ENCODE peak calls at places on chromosomes 5 and 9, in nine cellular contexts. E is IMR-90, M is fibroblast of pulmonary artery, O is adrenal gland, Z is lower lobe of right lung, V is tibial nerve, A is GM23338, Y is PC-3, N is cardiac fibroblast. W is an unnamed sample.
A peak's percentile ranks its signal among the peaks of the same experiment; 100 is the strongest.

GRCh38 chr5:157548513-157549282 is 26.9 kb downstream of the ADAM19 start:
- DNase-seq in M (peak; percentile 86), O (no peak), Y (peak; percentile 81), N (peak; percentile 93), V (no peak), A (no peak), E (peak; percentile 90), Z (no peak), W (peak; percentile 78)

GRCh38 chr5:119340597-119341218 is 15.1 kb upstream of the TNFAIP8 start:
- DNase-seq in M (no peak), Y (no peak), Z (no peak), E (no peak), O (no peak), N (no peak), A (no peak), V (no peak), W (no peak)

GRCh38 chr5:93677344-93678021 is 63.9 kb downstream of the POU5F2 start:
- DNase-seq in V (peak; percentile 31), A (peak; percentile 77), E (peak; percentile 95), O (peak; percentile 16), Z (peak; percentile 53), M (peak; percentile 90), N (peak; percentile 81), Y (peak; percentile 82), W (peak; percentile 85)

GRCh38 chr5:125045647-125046046 is 299.2 kb upstream of the ZNF608 start:
- DNase-seq in O (no peak), A (no peak), M (no peak), E (peak; percentile 54), Y (peak; percentile 81), V (no peak), Z (no peak), N (peak; percentile 43), W (no peak)

GRCh38 chr5:139635606-139636206 is 12.4 kb upstream of the CXXC5 start:
- DNase-seq in E (peak; percentile 95), O (peak; percentile 85), M (peak; percentile 95), V (peak; percentile 76), A (peak; percentile 87), Z (peak; percentile 89), Y (peak; percentile 72), N (peak; percentile 96), W (peak; percentile 86)

GRCh38 chr5:171409164-171410136 is 10.0 kb upstream of the FGF18 start:
- DNase-seq in O (no peak), Y (no peak), E (no peak), M (no peak), Z (no peak), A (no peak), V (no peak), N (no peak), W (no peak)

GRCh38 chr5:36728697-36729543 is 122.5 kb downstream of the SLC1A3 start:
- DNase-seq in E (peak; percentile 73), M (peak; percentile 85), Y (peak; percentile 86), O (no peak), Z (no peak), A (peak; percentile 86), V (peak; percentile 15), N (peak; percentile 84), W (no peak)

GRCh38 chr9:114588150-114588663 is 638 bp downstream of the ATP6V1G1 start:
- DNase-seq in A (no peak), V (peak; percentile 27), N (peak; percentile 60), M (peak; percentile 62), Y (no peak), E (peak; percentile 48), O (peak; percentile 48), Z (no peak), W (no peak)

GRCh38 chr5:113487411-113487778 is 858 bp downstream of the MCC start:
- DNase-seq in O (no peak), Z (no peak), V (no peak), M (peak; percentile 30), Y (peak; percentile 38), N (peak; percentile 28), A (peak; percentile 43), E (peak; percentile 5), W (no peak)

DNA sequence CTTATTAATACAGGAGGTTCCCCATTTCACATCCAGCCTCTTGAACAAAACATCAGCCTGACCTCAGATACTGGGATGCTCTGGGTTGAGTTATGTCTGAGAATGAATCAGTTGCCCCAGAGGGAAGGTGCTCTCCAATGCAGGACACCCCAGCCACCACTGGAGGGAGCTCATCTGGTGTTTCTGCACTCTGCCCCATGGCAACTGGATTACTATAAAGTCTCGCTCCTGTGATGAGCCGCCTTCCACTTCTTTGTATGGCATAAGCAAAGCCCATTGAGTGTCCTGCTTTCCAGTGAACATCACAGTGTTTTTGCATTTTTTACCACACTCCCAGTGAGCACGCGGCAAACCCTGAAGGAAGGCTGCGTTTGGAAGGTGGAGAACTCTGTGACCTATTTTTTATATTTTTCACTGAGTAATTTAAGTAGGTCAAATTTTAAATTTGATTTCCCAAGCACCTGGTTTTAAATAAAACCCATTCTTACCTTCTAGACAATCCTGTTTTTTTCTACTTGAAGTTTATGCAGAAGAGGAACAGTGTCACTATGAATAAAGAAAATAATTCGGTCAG is 176.9 kb upstream of the WWC1 start:
- DNase-seq in E (peak; percentile 14), N (peak; percentile 14), V (peak; percentile 24), Z (peak; percentile 54), O (peak; percentile 19), M (peak; percentile 51), A (peak; percentile 87), Y (peak; percentile 68), W (no peak)
- H3K4me3 ChIP-seq in E (no peak overlapping the region), N (no peak overlapping the region), V (no peak overlapping the region), Z (no peak overlapping the region), O (no peak overlapping the region), M (no peak overlapping the region), A (no peak overlapping the region), Y (no peak overlapping the region), W (no peak overlapping the region)

GRCh38 chr5:180623844-180624243 is 25.6 kb downstream of the FLT4 start:
- DNase-seq in M (no peak), N (no peak), O (no peak), V (no peak), A (no peak), E (no peak), Z (no peak), Y (no peak), W (no peak)
- H3K4me3 ChIP-seq in M (no peak overlapping the region), N (no peak overlapping the region), O (no peak overlapping the region), V (no peak overlapping the region), A (no peak overlapping the region), E (no peak overlapping the region), Z (no peak overlapping the region), Y (no peak overlapping the region), W (no peak overlapping the region)

GRCh38 chr9:135086597-135087488 is 625 bp upstream of the OLFM1 start:
- DNase-seq in A (no peak), Z (no peak), Y (no peak), M (no peak), N (no peak), E (no peak), V (no peak), O (no peak), W (no peak)
- H3K4me3 ChIP-seq in A (peak overlapping the region; percentile 61), Z (peak overlapping the region; percentile 34), Y (no peak overlapping the region), M (peak overlapping the region; percentile 21), N (no peak overlapping the region), E (no peak overlapping the region), V (peak overlapping the region; percentile 22), O (no peak overlapping the region), W (peak overlapping the region; percentile 21)

GRCh38 chr5:132362086-132362485 is 7.4 kb upstream of the SLC22A5 start:
- DNase-seq in M (no peak), N (no peak), V (no peak), A (no peak), E (no peak), O (no peak), Y (no peak), Z (no peak), W (no peak)

GRCh38 chr5:132365213-132365612 is 4.3 kb upstream of the SLC22A5 start:
- DNase-seq in A (no peak), M (peak; percentile 77), O (no peak), V (no peak), Z (no peak), E (peak; percentile 74), N (peak; percentile 87), Y (peak; percentile 74), W (peak; percentile 50)

GRCh38 chr5:132369012-132369470 is 469 bp upstream of the SLC22A5 start:
- DNase-seq in Y (no peak), O (no peak), V (no peak), M (no peak), Z (no peak), E (no peak), A (no peak), N (no peak), W (no peak)

GRCh38 chr5:132363431-132364112 is 5.9 kb upstream of the SLC22A5 start:
- DNase-seq in E (peak; percentile 93), M (peak; percentile 92), A (no peak), Z (no peak), O (peak; percentile 85), Y (peak; percentile 94), N (peak; percentile 98), V (peak; percentile 77), W (peak; percentile 93)

DNA sequence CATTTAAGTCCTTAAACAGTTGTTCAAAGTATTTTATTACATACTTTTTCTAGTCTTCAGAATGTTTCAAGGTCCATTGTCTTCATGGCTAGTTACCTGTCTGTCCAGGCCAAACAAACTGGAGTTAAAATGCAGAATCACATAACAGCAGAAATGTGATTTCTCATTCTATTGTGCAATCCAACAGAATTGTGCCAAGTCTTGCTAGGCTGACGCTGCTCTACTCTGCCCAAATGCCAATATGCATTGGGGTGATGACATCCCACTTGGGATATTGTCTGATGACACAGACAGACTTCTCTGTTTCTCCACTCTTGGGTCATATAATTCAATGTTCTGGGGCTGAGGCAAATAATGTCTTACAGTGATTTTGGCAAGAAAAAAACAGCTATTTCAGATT is 5.2 kb upstream of the SLC22A5 start:
- DNase-seq in A (no peak), V (no peak), E (peak; percentile 72), Y (peak; percentile 80), N (peak; percentile 95), Z (no peak), M (peak; percentile 92), O (peak; percentile 76), W (peak; percentile 91)
- H3K4me3 ChIP-seq in A (no peak overlapping the region), V (no peak overlapping the region), E (no peak overlapping the region), Y (no peak overlapping the region), N (no peak overlapping the region), Z (no peak overlapping the region), M (no peak overlapping the region), O (no peak overlapping the region), W (no peak overlapping the region)

GRCh38 chr9:14346301-14346721 is 32.4 kb upstream of the NFIB start:
- DNase-seq in E (no peak), O (no peak), M (no peak), A (peak; percentile 75), N (no peak), Z (no peak), V (no peak), Y (no peak), W (no peak)
- H3K4me3 ChIP-seq in E (no peak overlapping the region), O (no peak overlapping the region), M (peak overlapping the region; percentile 2), A (peak overlapping the region; percentile 88), N (peak overlapping the region; percentile 0), Z (peak overlapping the region; percentile 51), V (peak overlapping the region; percentile 61), Y (no peak overlapping the region), W (no peak overlapping the region)